ENCODE peak calls at places on chromosomes 7 and 10, in eight cellular contexts. C, K, N, H, Y, O, V and U are unnamed samples.

GRCh38 chr10:10830316-10831061 is 187.2 kb upstream of the CELF2 start:
- DNase-seq in C (no peak), K (peak), N (no peak), H (no peak), Y (peak), O (no peak), V (no peak), U (no peak)

GRCh38 chr10:89242840-89243586 is 8.6 kb downstream of the LIPA start:
- DNase-seq in C (peak), K (no peak), N (no peak), H (no peak), Y (no peak), O (no peak), V (no peak), U (no peak)

GRCh38 chr7:54664235-54665228 is 94.5 kb downstream of the SEC61G start:
- DNase-seq in C (no peak), K (peak), N (peak), H (no peak), Y (no peak), O (peak), V (peak), U (peak)

GRCh38 chr10:98030093-98030821 is at the start of gene CRTAC1:
- DNase-seq in C (no peak), K (peak), N (no peak), H (no peak), Y (no peak), O (peak), V (no peak), U (no peak)

GRCh38 chr7:31261373-31261772 is 79.2 kb downstream of the NEUROD6 start:
- DNase-seq in C (no peak), K (peak), N (no peak), H (no peak), Y (no peak), O (no peak), V (no peak), U (no peak)

GRCh38 chr10:75718996-75719395 is 287.6 kb downstream of the LRMDA start:
- DNase-seq in C (no peak), K (no peak), N (no peak), H (no peak), Y (no peak), O (no peak), V (no peak), U (no peak)

GRCh38 chr10:130341325-130341724 is 205.1 kb downstream of the GLRX3 start:
- DNase-seq in C (no peak), K (no peak), N (no peak), H (no peak), Y (no peak), O (peak), V (peak), U (no peak)

GRCh38 chr7:137970263-137970975 is 31.5 kb downstream of the CREB3L2 start:
- DNase-seq in C (no peak), K (peak), N (no peak), H (no peak), Y (peak), O (no peak), V (peak), U (no peak)